ENCODE peak calls at places on chromosomes 2 and 18, in nine cellular contexts. V is right lobe of liver, H is IMR-90, G is ovary, W is heart left ventricle, U is GM23338, J is neural progenitor cell, L is lower lobe of right lung, D is body of pancreas. B is an unnamed sample.

GRCh38 chr18:46335551-46336059 is 231.4 kb downstream of the HAUS1 start:
- DNase-seq in D (no peak), H (no peak), V (no peak), L (no peak), J (peak), U (peak), W (no peak), G (no peak), B (peak)

GRCh38 chr2:163734401-163734800 is 1.4 kb downstream of the FIGN start:
- DNase-seq in G (no peak), U (no peak), D (no peak), W (no peak), J (no peak), V (no peak), H (no peak), L (no peak), B (no peak)

GRCh38 chr18:32478317-32478716 is 7.6 kb upstream of the GAREM1 start:
- DNase-seq in V (no peak), J (no peak), U (no peak), L (no peak), W (no peak), G (no peak), D (no peak), H (no peak), B (no peak)

GRCh38 chr2:234254783-234255521 is 204.4 kb downstream of the SPP2 start:
- DNase-seq in U (no peak), D (no peak), L (no peak), J (no peak), G (no peak), W (no peak), H (no peak), V (no peak), B (no peak)

GRCh38 chr2:85707304-85707703 is 13.1 kb downstream of the GNLY start:
- DNase-seq in W (no peak), G (no peak), D (peak), L (no peak), J (peak), U (peak), H (peak), V (peak), B (peak)

GRCh38 chr2:127105656-127106456 is 1.1 kb downstream of the BIN1 start:
- DNase-seq in H (peak), W (peak), V (no peak), U (peak), D (peak), L (peak), G (peak), J (peak), B (peak)

GRCh38 chr2:20190862-20191713 is 33.8 kb downstream of the SDC1 start:
- DNase-seq in G (no peak), U (peak), L (no peak), J (peak), H (no peak), V (no peak), W (no peak), D (peak), B (peak)

GRCh38 chr2:148298201-148298600 is 277.3 kb downstream of the MBD5 start:
- DNase-seq in J (no peak), L (no peak), H (peak), D (no peak), W (no peak), V (no peak), G (no peak), U (no peak), B (peak)

GRCh38 chr18:58456625-58457024 is 172.3 kb downstream of the ALPK2 start:
- DNase-seq in W (no peak), H (no peak), L (no peak), U (no peak), J (no peak), G (no peak), D (no peak), V (no peak), B (no peak)

GRCh38 chr2:195559431-195559914 is 97.6 kb upstream of the SLC39A10 start:
- DNase-seq in J (no peak), L (no peak), V (no peak), D (no peak), H (peak), U (peak), G (no peak), W (peak), B (no peak)

GRCh38 chr18:75624836-75625235 is 197.3 kb upstream of the SMIM21 start:
- DNase-seq in U (no peak), L (no peak), D (no peak), J (no peak), V (no peak), H (no peak), W (no peak), G (no peak), B (no peak)

GRCh38 chr18:55737266-55737665 is 149.3 kb upstream of the TCF4 start:
- DNase-seq in L (no peak), D (no peak), W (no peak), J (no peak), V (no peak), H (no peak), G (no peak), U (no peak), B (no peak)

GRCh38 chr2:20164061-20164733 is 60.7 kb downstream of the SDC1 start:
- DNase-seq in J (peak), U (peak), D (no peak), V (no peak), W (no peak), L (no peak), G (no peak), H (no peak), B (peak)

GRCh38 chr2:16226942-16227664 is 286.8 kb downstream of the MYCN start:
- DNase-seq in D (peak), H (no peak), U (peak), J (peak), L (no peak), W (no peak), G (no peak), V (no peak), B (no peak)

GRCh38 chr2:59390581-59390980 is 1149.5 kb upstream of the FANCL start:
- DNase-seq in U (no peak), V (no peak), L (no peak), J (no peak), H (no peak), D (no peak), W (no peak), G (no peak), B (no peak)

GRCh38 chr2:24919977-24920812 is at the start of gene ADCY3:
- DNase-seq in V (no peak), G (peak), W (no peak), U (peak), J (peak), H (peak), L (peak), D (peak), B (peak)

GRCh38 chr2:191580581-191580980 is 97.4 kb upstream of the NABP1 start:
- DNase-seq in W (no peak), H (no peak), V (no peak), D (no peak), J (no peak), U (no peak), L (no peak), G (no peak), B (no peak)

GRCh38 chr2:111912547-111912946 is 14.1 kb downstream of the MERTK start:
- DNase-seq in D (no peak), V (peak), G (no peak), L (no peak), J (no peak), W (no peak), U (no peak), H (no peak), B (no peak)

GRCh38 chr2:47519147-47519537 is 116.2 kb downstream of the MSH2 start:
- DNase-seq in W (no peak), D (no peak), V (no peak), U (no peak), H (no peak), J (no peak), G (no peak), L (no peak), B (no peak)

GRCh38 chr2:59034791-59035190 is 793.7 kb upstream of the FANCL start:
- DNase-seq in H (no peak), G (no peak), W (no peak), V (no peak), D (no peak), L (no peak), J (no peak), U (no peak), B (no peak)

GRCh38 chr2:223586261-223586660 is 15.9 kb downstream of the SCG2 start:
- DNase-seq in H (peak), J (no peak), D (no peak), V (no peak), L (no peak), U (no peak), W (no peak), G (no peak), B (no peak)

GRCh38 chr18:13378150-13378549 is 159.6 kb downstream of the LDLRAD4 start:
- DNase-seq in L (no peak), V (no peak), H (no peak), U (no peak), G (no peak), D (no peak), W (no peak), J (no peak), B (no peak)

GRCh38 chr2:33426666-33427231 is 49.7 kb upstream of the RASGRP3 start:
- DNase-seq in D (peak), L (no peak), G (no peak), V (peak), W (peak), J (no peak), H (peak), U (no peak), B (peak)

GRCh38 chr2:190404487-190404886 is 3.7 kb upstream of the MFSD6 start:
- DNase-seq in L (no peak), V (no peak), W (no peak), G (no peak), J (no peak), H (peak), U (no peak), D (no peak), B (no peak)

GRCh38 chr2:23430263-23430662 is 45.3 kb downstream of the KLHL29 start:
- DNase-seq in U (no peak), W (no peak), J (no peak), G (no peak), D (no peak), L (no peak), V (no peak), H (peak), B (peak)

GRCh38 chr2:37026050-37026449 is 58.1 kb downstream of the HEATR5B start:
- DNase-seq in U (peak), L (no peak), J (peak), V (no peak), W (no peak), H (no peak), G (no peak), D (no peak), B (peak)

GRCh38 chr18:32337821-32338220 is 132.9 kb downstream of the GAREM1 start:
- DNase-seq in H (no peak), U (no peak), V (no peak), G (no peak), D (no peak), W (no peak), J (no peak), L (no peak), B (no peak)

GRCh38 chr2:127796389-127796788 is 14.6 kb downstream of the WDR33 start:
- DNase-seq in D (no peak), J (no peak), G (no peak), V (no peak), L (no peak), U (no peak), H (no peak), W (no peak), B (no peak)

GRCh38 chr2:111970453-111970852 is 72.0 kb downstream of the MERTK start:
- DNase-seq in J (no peak), U (no peak), H (no peak), G (no peak), D (no peak), W (no peak), L (no peak), V (no peak), B (no peak)

DNA sequence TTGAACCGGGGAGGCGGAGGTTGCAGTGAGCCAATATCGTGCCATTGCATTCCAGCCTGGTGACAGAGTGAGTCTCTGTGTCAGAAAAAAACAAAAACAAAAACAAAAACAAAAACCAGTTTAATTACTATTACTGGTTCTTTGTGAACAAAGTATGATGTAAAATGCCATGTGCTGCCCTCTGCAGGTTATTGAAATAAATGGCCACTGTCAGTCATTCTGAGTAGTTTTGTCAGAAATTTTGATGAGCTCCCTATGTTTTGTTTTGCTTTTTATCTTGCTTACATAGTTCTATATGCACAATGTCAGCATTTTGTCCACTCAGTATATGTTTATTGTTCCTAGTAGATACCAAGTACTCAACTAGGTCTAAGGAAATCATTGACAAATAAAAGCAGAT is 423.6 kb upstream of the CHST9 start:
- DNase-seq in L (no peak), J (no peak), H (no peak), G (no peak), W (no peak), D (no peak), U (peak), V (no peak), B (peak)
- TF ChIP-seq CTCF in L (peak), J (peak), H (peak), G (no peak), W (no peak), D (no peak), U (peak), V (peak), B (peak)

GRCh38 chr2:27559228-27559627 is 23.6 kb upstream of the ZNF512 start:
- DNase-seq in L (no peak), H (no peak), G (no peak), D (no peak), W (no peak), J (no peak), V (no peak), U (no peak), B (no peak)
- H3K27ac ChIP-seq in L (no peak), H (no peak), G (no peak), D (no peak), W (no peak), J (no peak), V (no peak), U (no peak), B (no peak)

DNA sequence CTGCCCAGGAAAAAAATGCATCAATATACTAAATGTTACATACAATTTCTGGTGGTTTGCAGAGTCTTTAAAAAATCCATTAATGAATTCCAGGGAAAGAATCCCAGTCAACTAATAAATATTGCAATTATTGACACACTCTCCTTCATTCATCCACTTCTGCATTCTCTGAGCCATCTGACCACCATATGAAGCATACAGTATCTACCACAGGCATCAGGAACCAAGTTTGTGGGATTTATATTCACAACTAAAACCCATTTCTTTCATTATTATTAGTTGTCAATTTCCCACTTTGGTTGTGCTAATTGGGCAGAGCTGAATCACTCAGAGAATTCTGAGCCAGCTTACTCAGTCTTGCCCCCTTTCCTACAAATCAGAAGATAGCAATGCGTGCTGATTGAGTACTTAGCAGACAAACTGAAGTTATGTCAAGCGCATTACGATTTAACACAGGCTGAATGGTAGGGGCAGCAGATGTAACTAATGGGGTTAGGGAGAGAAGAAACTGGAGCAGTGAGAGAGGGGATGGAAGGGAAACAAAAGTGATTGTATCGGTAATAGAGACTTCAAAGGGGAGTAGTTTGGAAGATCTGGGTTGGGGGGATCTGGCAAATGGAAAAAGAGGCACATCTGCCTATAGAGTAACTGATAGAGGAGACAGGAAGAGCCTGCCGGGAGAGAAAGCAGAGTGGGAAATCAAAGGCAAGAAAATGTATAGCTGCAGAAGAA is 52.3 kb downstream of the ZEB2 start:
- DNase-seq in W (no peak), H (no peak), L (no peak), D (no peak), U (no peak), J (peak), V (no peak), G (no peak), B (no peak)
- H3K4me3 ChIP-seq in W (no peak), H (no peak), L (no peak), D (no peak), U (no peak), J (no peak), V (no peak), G (no peak), B (no peak)

GRCh38 chr2:80242355-80242910 is 62.1 kb downstream of the LRRTM1 start:
- DNase-seq in D (no peak), L (no peak), W (peak), V (no peak), J (no peak), U (no peak), H (no peak), G (no peak), B (peak)

GRCh38 chr2:80233333-80233732 is 71.2 kb downstream of the LRRTM1 start:
- DNase-seq in W (no peak), V (no peak), L (no peak), H (no peak), D (no peak), G (no peak), U (no peak), J (no peak), B (no peak)

GRCh38 chr2:80238692-80239469 is 65.7 kb downstream of the LRRTM1 start:
- DNase-seq in U (peak), W (no peak), J (peak), D (peak), H (peak), G (no peak), V (peak), L (no peak), B (peak)
- TF ChIP-seq CTCF in U (peak), W (peak), J (peak), D (peak), H (peak), G (no peak), V (peak), L (peak), B (peak)

GRCh38 chr2:113966832-113967231 is 76.9 kb downstream of the ACTR3 start:
- DNase-seq in G (no peak), W (no peak), U (no peak), H (peak), J (no peak), L (no peak), D (peak), V (no peak), B (peak)
- H3K27ac ChIP-seq in G (no peak), W (no peak), U (no peak), H (no peak), J (no peak), L (no peak), D (peak), V (no peak), B (no peak)

DNA sequence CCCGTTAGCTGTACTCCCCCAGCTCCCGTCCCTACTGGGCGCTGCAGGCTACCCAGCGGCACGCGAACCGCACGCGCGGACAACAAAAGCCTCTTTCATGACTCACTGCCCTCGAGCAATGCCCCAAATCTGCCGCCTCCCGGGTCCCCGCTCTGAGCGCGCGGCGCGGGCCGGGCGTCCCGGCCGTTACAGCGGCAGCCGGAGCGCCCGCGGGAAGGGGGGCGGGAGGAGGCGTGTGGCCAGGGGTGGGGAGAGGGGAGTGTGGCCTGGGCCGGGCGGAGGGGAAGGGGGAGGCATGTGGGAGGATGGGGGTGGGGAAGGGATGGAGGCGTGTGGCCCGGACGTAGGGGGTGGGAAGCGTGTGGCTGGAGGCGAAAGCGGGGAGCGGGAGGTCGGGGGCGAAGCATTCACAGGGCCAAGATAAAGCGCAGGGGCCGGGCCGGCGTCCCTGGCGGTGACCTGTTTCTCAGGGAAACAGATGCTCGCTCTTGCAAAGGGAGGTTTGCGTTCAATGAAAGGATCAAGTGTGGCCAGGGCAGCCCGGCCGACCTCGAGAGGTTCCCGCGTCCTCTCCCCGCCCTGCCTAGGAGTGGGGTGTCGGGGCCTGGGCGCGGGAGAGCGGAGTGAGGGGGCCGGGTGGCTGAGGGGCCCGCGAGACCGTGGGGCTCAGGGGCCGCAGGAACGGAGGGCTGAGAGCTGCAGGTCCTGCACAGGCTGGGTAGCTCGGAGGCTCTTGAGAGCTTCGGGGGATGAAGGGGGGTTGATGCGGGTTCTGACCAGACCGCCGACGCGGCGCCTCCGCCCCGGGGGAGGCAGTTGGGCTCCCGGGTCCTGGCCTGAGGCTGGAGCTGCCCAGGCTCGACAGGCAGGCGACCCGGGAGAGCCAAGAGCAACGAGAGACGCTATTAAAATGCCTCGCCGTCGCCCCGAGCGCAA is 3.5 kb upstream of the NEUROD1 start:
- DNase-seq in D (peak), V (no peak), W (no peak), L (no peak), J (peak), G (no peak), H (peak), U (peak), B (peak)
- H3K4me3 ChIP-seq in D (no peak), V (no peak), W (no peak), L (peak), J (peak), G (no peak), H (no peak), U (peak), B (peak)

GRCh38 chr2:239824051-239824694 is 201.0 kb downstream of the NDUFA10 start:
- DNase-seq in H (no peak), U (peak), L (no peak), D (no peak), G (peak), W (no peak), V (peak), J (peak), B (no peak)
- TF ChIP-seq CTCF in H (no peak), U (peak), L (no peak), D (peak), G (no peak), W (no peak), V (peak), J (peak), B (no peak)

B was measured in cardiac muscle cell.